ENCODE peak calls at places on chromosomes 4 and X, in four cellular contexts. Q is MM.1S, Y is fibroblast of lung, L is cardiac muscle cell. U is an unnamed sample.

GRCh38 chrX:35380808-35381700 is 417.1 kb upstream of the MAGEB16 start:
- DNase-seq in Q (peak; percentile 16), Y (peak; percentile 23), L (peak; percentile 26), U (no peak)

GRCh38 chr4:154560824-154561231 is 2.0 kb upstream of the FGB start:
- DNase-seq in Y (peak; percentile 32), L (peak; percentile 34), Q (no peak), U (no peak)

GRCh38 chr4:73821325-73821724 is 15.2 kb upstream of the CXCL6 start:
- DNase-seq in Q (no peak), L (peak; percentile 67), Y (no peak), U (no peak)

GRCh38 chr4:89283226-89283974 is 24.2 kb downstream of the GPRIN3 start:
- DNase-seq in Q (no peak), L (peak; percentile 54), Y (peak; percentile 39), U (no peak)

GRCh38 chr4:76689079-76689817 is 208.7 kb downstream of the SOWAHB start:
- DNase-seq in L (peak; percentile 48), Y (no peak), Q (peak; percentile 45), U (peak; percentile 92)

GRCh38 chr4:53463340-53463739 is 85.9 kb downstream of the FIP1L1 start:
- DNase-seq in L (no peak), Q (no peak), Y (no peak), U (no peak)

GRCh38 chrX:48468693-48469691 is 1.1 kb downstream of the SLC38A5 start:
- DNase-seq in L (no peak), Y (peak; percentile 26), Q (peak; percentile 56), U (peak; percentile 76)

GRCh38 chr4:53943345-53944085 is 120.9 kb downstream of the CHIC2 start:
- DNase-seq in L (peak; percentile 66), Y (peak; percentile 71), Q (no peak), U (no peak)

GRCh38 chr4:5973486-5974220 is 44.6 kb downstream of the C4orf50 start:
- DNase-seq in Y (no peak), L (no peak), Q (no peak), U (peak; percentile 39)

GRCh38 chr4:103354006-103354405 is 155.9 kb upstream of the CENPE start:
- DNase-seq in Y (no peak), L (no peak), Q (no peak), U (no peak)

GRCh38 chr4:118842055-118842454 is 6.1 kb upstream of the SEC24D start:
- DNase-seq in Y (peak; percentile 9), L (no peak), Q (no peak), U (no peak)

GRCh38 chrX:63421411-63421810 is 70.3 kb upstream of the SPIN4 start:
- DNase-seq in L (no peak), Y (no peak), Q (no peak), U (no peak)

GRCh38 chr4:26023191-26023972 is 109.4 kb downstream of the SMIM20 start:
- DNase-seq in Y (no peak), L (no peak), Q (no peak), U (no peak)

GRCh38 chrX:106927700-106928099 is 7.5 kb downstream of the CLDN2 start:
- DNase-seq in Q (no peak), L (peak; percentile 40), Y (no peak), U (no peak)

GRCh38 chrX:45697591-45697990 is 496.9 kb upstream of the DIPK2B start:
- DNase-seq in Y (peak; percentile 80), L (peak; percentile 77), Q (no peak), U (no peak)

GRCh38 chr4:62644372-62644771 is 1444.2 kb downstream of the ADGRL3 start:
- DNase-seq in Q (peak; percentile 65), Y (peak; percentile 48), L (peak; percentile 26), U (peak; percentile 59)

GRCh38 chr4:56512166-56512565 is 6.6 kb downstream of the ARL9 start:
- DNase-seq in Q (no peak), Y (peak; percentile 5), L (peak; percentile 3), U (no peak)

GRCh38 chr4:55468724-55469123 is 73.0 kb downstream of the TMEM165 start:
- DNase-seq in L (peak; percentile 52), Y (peak; percentile 78), Q (no peak), U (no peak)

GRCh38 chrX:123088331-123088730 is 95.7 kb upstream of the GRIA3 start:
- DNase-seq in Y (no peak), Q (no peak), L (no peak), U (no peak)

GRCh38 chrX:45424341-45424740 is 223.7 kb upstream of the DIPK2B start:
- DNase-seq in Q (no peak), Y (no peak), L (no peak), U (no peak)

GRCh38 chrX:48939417-48940228 is 17.8 kb downstream of the OTUD5 start:
- DNase-seq in Y (no peak), L (no peak), Q (peak; percentile 72), U (no peak)

GRCh38 chr4:159298502-159298901 is 195.6 kb downstream of the RAPGEF2 start:
- DNase-seq in Y (peak; percentile 12), L (no peak), Q (no peak), U (no peak)

GRCh38 chr4:13089659-13089998 is 394.5 kb downstream of the RAB28 start:
- DNase-seq in Q (no peak), L (no peak), Y (no peak), U (no peak)

GRCh38 chrX:43861750-43862149 is 20.5 kb downstream of the MAOB start:
- DNase-seq in Y (no peak), Q (no peak), L (no peak), U (no peak)

GRCh38 chr4:68218044-68218443 is 27.4 kb downstream of the TMPRSS11B start:
- DNase-seq in Q (no peak), L (no peak), Y (no peak), U (no peak)

GRCh38 chr4:145808021-145808650 is 128.2 kb downstream of the C4orf51 start:
- DNase-seq in L (peak; percentile 89), Q (no peak), Y (peak; percentile 90), U (peak; percentile 70)

GRCh38 chrX:57286507-57287251 is at the start of gene FAAH2:
- DNase-seq in L (no peak), Y (no peak), Q (peak; percentile 96), U (peak; percentile 87)

GRCh38 chrX:51420610-51421009 is 75.8 kb downstream of the NUDT11 start:
- DNase-seq in L (peak; percentile 58), Y (peak; percentile 58), Q (peak; percentile 46), U (no peak)

GRCh38 chr4:48329976-48330375 is 11.4 kb upstream of the SLAIN2 start:
- DNase-seq in Q (no peak), Y (peak; percentile 91), L (peak; percentile 85), U (no peak)

GRCh38 chr4:119300072-119300387 is 21.9 kb downstream of the FABP2 start:
- DNase-seq in Y (peak; percentile 70), Q (no peak), L (peak; percentile 75), U (no peak)

GRCh38 chr4:1400861-1401408 is 5.3 kb downstream of the NKX1-1 start:
- DNase-seq in Q (no peak), L (no peak), Y (no peak), U (peak; percentile 62)

GRCh38 chrX:8048466-8048865 is 121.3 kb upstream of the PNPLA4 start:
- DNase-seq in L (no peak), Q (no peak), Y (no peak), U (no peak)

GRCh38 chrX:16604300-16604699 is 45.7 kb upstream of the S100G start:
- DNase-seq in Q (no peak), Y (no peak), L (peak; percentile 27), U (no peak)

GRCh38 chr4:104421576-104421975 is 73.1 kb downstream of the CXXC4 start:
- DNase-seq in L (no peak), Q (no peak), Y (no peak), U (peak; percentile 61)

DNA sequence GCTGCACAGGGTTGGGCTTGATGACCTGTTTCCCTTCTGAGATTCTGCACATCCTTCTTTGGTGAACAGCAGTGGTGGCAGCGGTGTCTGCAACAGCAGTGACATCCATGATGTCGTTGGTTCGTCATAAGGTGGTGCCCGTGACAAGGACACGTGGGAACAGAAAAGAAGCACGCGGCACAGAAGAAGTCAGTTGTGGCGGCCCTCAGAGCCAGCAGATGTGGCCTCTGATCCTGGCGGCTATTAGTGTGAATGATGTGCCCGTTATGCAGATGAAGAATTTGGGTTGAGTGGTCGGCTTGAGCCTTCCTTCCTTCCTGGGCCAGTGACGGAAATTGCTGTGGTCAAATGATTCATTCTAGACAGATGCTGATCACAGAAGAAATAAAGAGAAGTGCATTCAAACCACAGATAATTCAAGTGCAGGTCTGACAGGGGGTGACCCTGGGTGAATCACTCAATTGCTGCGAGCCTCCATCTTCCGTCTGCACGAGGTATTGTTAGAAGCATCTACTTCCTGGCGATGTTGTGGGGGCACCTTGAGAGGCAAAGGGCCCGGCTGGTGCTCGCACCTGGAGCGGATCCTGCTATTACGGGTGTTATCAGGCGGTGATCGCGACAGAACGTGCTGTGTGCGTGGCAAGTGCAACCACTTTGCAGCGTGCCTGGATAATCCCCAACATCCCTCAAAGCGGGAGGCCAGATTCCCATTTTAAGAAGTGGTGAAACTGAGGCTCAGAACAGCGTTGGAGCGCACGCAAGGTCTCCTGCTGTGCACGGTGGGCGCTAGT is 215.2 kb upstream of the PSAPL1 start:
- DNase-seq in L (peak; percentile 65), Y (peak; percentile 67), Q (no peak), U (no peak)
- H3K27me3 ChIP-seq in L (no peaks in the 10 kb centered on the region), Y (no peaks in the 10 kb centered on the region), Q (peaks cover 94% of the 10 kb centered on the region), U (no peaks in the 10 kb centered on the region)

GRCh38 chrX:134026732-134027311 is 41.4 kb upstream of the GPC3 start:
- DNase-seq in Q (peak; percentile 41), L (peak; percentile 70), Y (peak; percentile 53), U (peak; percentile 83)
- TF ChIP-seq CTCF in Q (peak; percentile 34), L (peak; percentile 56), Y (peak; percentile 62), U (peak; percentile 85)

GRCh38 chrX:69138512-69138911 is 26.7 kb downstream of the PJA1 start:
- DNase-seq in Y (no peak), L (peak; percentile 41), Q (no peak), U (no peak)
- H3K4me1 ChIP-seq in Y (peaks cover 4% of the 10 kb centered on the region), L (no peaks in the 10 kb centered on the region), Q (no peaks in the 10 kb centered on the region), U (no peaks in the 10 kb centered on the region)

GRCh38 chrX:17944833-17945497 is 83.9 kb upstream of the RAI2 start:
- DNase-seq in Y (peak; percentile 1), Q (peak; percentile 38), L (no peak), U (no peak)
- H3K27me3 ChIP-seq in Y (no peaks in the 10 kb centered on the region), Q (no peaks in the 10 kb centered on the region), L (no peaks in the 10 kb centered on the region), U (no peaks in the 10 kb centered on the region)